ENCODE peak calls at places on chromosome 9, in four cellular contexts. One of them, this sample, is unnamed. For H3K27me3, the result is how much of the 10 kb centered on the place peaks cover.

GRCh38 chr9:80605129-80605528 is 1033.4 kb downstream of the TLE4 start:
- ATAC-seq in heart right ventricle: no peak
- ATAC-seq in aorta: no peak
- ATAC-seq in HepG2: peak
- ATAC-seq in this sample: no peak

GRCh38 chr9:20030671-20031070 is 241.8 kb upstream of the SLC24A2 start:
- ATAC-seq in HepG2: no peak
- ATAC-seq in aorta: no peak
- ATAC-seq in heart right ventricle: no peak
- ATAC-seq in this sample: no peak

GRCh38 chr9:110555971-110556370 is 23.6 kb downstream of the SVEP1 start:
- ATAC-seq in heart right ventricle: peak
- ATAC-seq in aorta: peak
- ATAC-seq in HepG2: no peak
- ATAC-seq in this sample: peak

GRCh38 chr9:134933076-134933659 is 15.5 kb upstream of the FCN1 start:
- ATAC-seq in heart right ventricle: no peak
- ATAC-seq in aorta: no peak
- ATAC-seq in HepG2: no peak
- ATAC-seq in this sample: no peak

GRCh38 chr9:113289091-113289490 is 13.6 kb downstream of the PRPF4 start:
- ATAC-seq in aorta: no peak
- ATAC-seq in HepG2: no peak
- ATAC-seq in heart right ventricle: no peak
- ATAC-seq in this sample: no peak

GRCh38 chr9:93467062-93467416 is 13.7 kb upstream of the FAM120AOS start:
- ATAC-seq in HepG2: peak
- ATAC-seq in heart right ventricle: no peak
- ATAC-seq in aorta: no peak
- ATAC-seq in this sample: no peak

GRCh38 chr9:89154651-89155336 is 23.8 kb downstream of the SHC3 start:
- ATAC-seq in aorta: no peak
- ATAC-seq in heart right ventricle: no peak
- ATAC-seq in HepG2: no peak
- ATAC-seq in this sample: no peak

GRCh38 chr9:16729656-16730055 is 140.8 kb downstream of the BNC2 start:
- ATAC-seq in heart right ventricle: no peak
- ATAC-seq in aorta: no peak
- ATAC-seq in HepG2: no peak
- ATAC-seq in this sample: no peak

GRCh38 chr9:104740596-104740995 is 6.9 kb upstream of the NIPSNAP3A start:
- ATAC-seq in aorta: no peak
- ATAC-seq in heart right ventricle: no peak
- ATAC-seq in HepG2: no peak
- ATAC-seq in this sample: no peak

GRCh38 chr9:92350129-92350739 is 24.5 kb downstream of the CENPP start:
- ATAC-seq in aorta: peak
- ATAC-seq in heart right ventricle: peak
- ATAC-seq in HepG2: no peak
- ATAC-seq in this sample: peak

GRCh38 chr9:109379513-109379912 is 58.7 kb upstream of the EPB41L4B start:
- ATAC-seq in HepG2: no peak
- ATAC-seq in heart right ventricle: no peak
- ATAC-seq in aorta: no peak
- ATAC-seq in this sample: no peak

GRCh38 chr9:72954431-72955420 is 1.9 kb upstream of the ALDH1A1 start:
- ATAC-seq in heart right ventricle: peak
- ATAC-seq in HepG2: no peak
- ATAC-seq in aorta: peak
- ATAC-seq in this sample: peak

GRCh38 chr9:103203172-103203571 is 208.0 kb downstream of the CYLC2 start:
- ATAC-seq in HepG2: no peak
- ATAC-seq in heart right ventricle: no peak
- ATAC-seq in aorta: no peak
- ATAC-seq in this sample: no peak

GRCh38 chr9:96203867-96204412 is 98.0 kb downstream of the HSD17B3 start:
- ATAC-seq in heart right ventricle: no peak
- ATAC-seq in aorta: no peak
- ATAC-seq in HepG2: no peak
- ATAC-seq in this sample: peak

GRCh38 chr9:115030006-115030405 is 88.0 kb downstream of the TNC start:
- ATAC-seq in aorta: no peak
- ATAC-seq in heart right ventricle: no peak
- ATAC-seq in HepG2: no peak
- ATAC-seq in this sample: no peak

GRCh38 chr9:92576175-92576574 is 40.4 kb upstream of the ECM2 start:
- ATAC-seq in HepG2: no peak
- ATAC-seq in heart right ventricle: no peak
- ATAC-seq in aorta: no peak
- ATAC-seq in this sample: no peak

GRCh38 chr9:91547076-91547475 is 123.4 kb upstream of the NFIL3 start:
- ATAC-seq in HepG2: no peak
- ATAC-seq in heart right ventricle: no peak
- ATAC-seq in aorta: no peak
- ATAC-seq in this sample: no peak

GRCh38 chr9:128072144-128073021 is 4.4 kb downstream of the SLC25A25 start:
- ATAC-seq in aorta: peak
- ATAC-seq in HepG2: no peak
- ATAC-seq in heart right ventricle: no peak
- ATAC-seq in this sample: no peak

GRCh38 chr9:131677445-131678180 is 62.3 kb downstream of the RAPGEF1 start:
- ATAC-seq in aorta: peak
- ATAC-seq in heart right ventricle: peak
- ATAC-seq in HepG2: peak
- ATAC-seq in this sample: no peak

GRCh38 chr9:91004484-91004883 is 202.9 kb downstream of the SYK start:
- ATAC-seq in aorta: no peak
- ATAC-seq in HepG2: no peak
- ATAC-seq in heart right ventricle: no peak
- ATAC-seq in this sample: no peak

GRCh38 chr9:81621785-81622243 is 67.5 kb downstream of the TLE1 start:
- ATAC-seq in aorta: peak
- ATAC-seq in heart right ventricle: no peak
- ATAC-seq in HepG2: no peak
- ATAC-seq in this sample: no peak

GRCh38 chr9:131826966-131827525 is 87.2 kb upstream of the RAPGEF1 start:
- ATAC-seq in HepG2: no peak
- ATAC-seq in aorta: no peak
- ATAC-seq in heart right ventricle: no peak
- ATAC-seq in this sample: no peak

GRCh38 chr9:136482793-136483588 is at the start of gene SEC16A:
- ATAC-seq in heart right ventricle: peak
- ATAC-seq in HepG2: peak
- ATAC-seq in aorta: peak
- ATAC-seq in this sample: peak

GRCh38 chr9:99299214-99300102 is 77.4 kb downstream of the SEC61B start:
- ATAC-seq in HepG2: peak
- ATAC-seq in aorta: no peak
- ATAC-seq in heart right ventricle: no peak
- ATAC-seq in this sample: no peak

GRCh38 chr9:29865764-29866313 is 2292.6 kb upstream of the C9orf72 start:
- ATAC-seq in heart right ventricle: no peak
- ATAC-seq in HepG2: no peak
- ATAC-seq in aorta: no peak
- ATAC-seq in this sample: no peak

GRCh38 chr9:75640250-75640649 is 250.2 kb upstream of the PCSK5 start:
- ATAC-seq in HepG2: no peak
- ATAC-seq in heart right ventricle: no peak
- ATAC-seq in aorta: no peak
- ATAC-seq in this sample: no peak

GRCh38 chr9:3285365-3286161 is 240.2 kb downstream of the RFX3 start:
- ATAC-seq in aorta: no peak
- ATAC-seq in heart right ventricle: no peak
- ATAC-seq in HepG2: no peak
- ATAC-seq in this sample: no peak

GRCh38 chr9:121252104-121252851 is 15.7 kb upstream of the GSN start:
- ATAC-seq in HepG2: no peak
- ATAC-seq in heart right ventricle: no peak
- ATAC-seq in aorta: no peak
- ATAC-seq in this sample: no peak

GRCh38 chr9:134189167-134189474 is 24.8 kb upstream of the RNU6ATAC start:
- ATAC-seq in aorta: no peak
- ATAC-seq in HepG2: no peak
- ATAC-seq in heart right ventricle: peak
- ATAC-seq in this sample: peak

GRCh38 chr9:92486371-92486770 is 4.1 kb upstream of the ASPN start:
- ATAC-seq in heart right ventricle: no peak
- ATAC-seq in aorta: no peak
- ATAC-seq in HepG2: no peak
- ATAC-seq in this sample: no peak

GRCh38 chr9:35490910-35491465 is 1.1 kb downstream of the RUSC2 start:
- ATAC-seq in HepG2: no peak
- ATAC-seq in heart right ventricle: no peak
- ATAC-seq in aorta: peak
- ATAC-seq in this sample: no peak
- H3K4me3 ChIP-seq in HepG2: peak
- H3K4me3 ChIP-seq in heart right ventricle: peak
- H3K4me3 ChIP-seq in aorta: peak
- H3K4me3 ChIP-seq in this sample: peak

GRCh38 chr9:122370869-122371467 is at the start of gene PTGS1:
- ATAC-seq in HepG2: no peak
- ATAC-seq in heart right ventricle: no peak
- ATAC-seq in aorta: peak
- ATAC-seq in this sample: peak
- H3K27me3 ChIP-seq in HepG2: under half
- H3K27me3 ChIP-seq in heart right ventricle: under half
- H3K27me3 ChIP-seq in aorta: under half
- H3K27me3 ChIP-seq in this sample: under half

DNA sequence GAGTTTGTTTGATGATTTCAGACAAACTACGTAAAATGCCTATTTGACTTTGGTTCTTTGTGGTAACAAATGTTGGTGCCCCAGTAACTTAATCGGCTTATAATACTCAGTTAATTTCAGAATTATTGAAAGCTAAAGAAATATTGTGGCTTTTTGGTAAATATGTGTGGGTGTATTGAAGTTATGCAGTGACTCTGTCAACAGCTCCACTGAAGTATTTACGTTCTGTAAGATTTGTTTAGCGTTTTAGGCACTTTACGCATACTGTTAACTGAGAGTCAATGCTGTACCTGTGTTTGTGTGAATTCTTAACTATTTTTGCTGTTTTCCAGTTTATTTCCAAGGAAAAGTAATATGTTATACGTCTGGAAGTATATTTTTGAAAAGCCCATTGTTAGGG is 2.2 kb downstream of the RAD23B start:
- ATAC-seq in aorta: no peak
- ATAC-seq in HepG2: no peak
- ATAC-seq in heart right ventricle: no peak
- ATAC-seq in this sample: no peak
- H3K4me3 ChIP-seq in aorta: peak
- H3K4me3 ChIP-seq in HepG2: peak
- H3K4me3 ChIP-seq in heart right ventricle: peak
- H3K4me3 ChIP-seq in this sample: peak

DNA sequence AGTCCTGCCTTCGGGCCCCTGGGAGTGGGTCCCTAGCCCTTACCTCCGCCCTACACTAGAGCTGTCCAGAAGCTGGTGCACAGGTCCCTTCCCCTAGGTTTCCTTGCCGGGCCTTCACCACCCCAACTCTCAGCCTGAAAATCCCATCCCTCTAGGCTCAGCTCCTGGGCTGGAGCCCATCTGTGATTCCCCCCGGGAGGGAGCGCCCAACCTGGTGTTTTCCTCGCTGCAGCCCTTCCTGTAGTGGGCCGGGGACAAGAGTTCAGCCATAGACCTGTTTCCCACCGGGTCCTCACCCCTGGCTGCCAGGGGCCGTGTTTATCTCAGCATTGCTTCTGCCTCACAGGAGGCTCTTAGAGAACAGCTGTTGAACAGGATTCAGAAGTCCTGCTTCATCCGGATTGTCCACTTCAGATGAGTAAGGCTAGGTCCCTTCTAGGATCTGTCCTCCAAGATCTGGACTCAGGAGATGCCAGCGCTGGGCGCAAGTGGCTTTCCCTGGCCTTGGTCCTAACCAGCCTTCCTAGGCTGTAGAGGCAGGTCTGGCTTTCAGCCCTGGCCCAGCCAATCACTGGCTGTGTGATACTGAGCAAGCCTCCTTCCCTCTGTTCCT is 965 bp downstream of the GLIPR2 start:
- ATAC-seq in heart right ventricle: no peak
- ATAC-seq in aorta: peak
- ATAC-seq in HepG2: no peak
- ATAC-seq in this sample: peak
- H3K27me3 ChIP-seq in heart right ventricle: under half
- H3K27me3 ChIP-seq in aorta: under half
- H3K27me3 ChIP-seq in HepG2: under half
- H3K27me3 ChIP-seq in this sample: under half

DNA sequence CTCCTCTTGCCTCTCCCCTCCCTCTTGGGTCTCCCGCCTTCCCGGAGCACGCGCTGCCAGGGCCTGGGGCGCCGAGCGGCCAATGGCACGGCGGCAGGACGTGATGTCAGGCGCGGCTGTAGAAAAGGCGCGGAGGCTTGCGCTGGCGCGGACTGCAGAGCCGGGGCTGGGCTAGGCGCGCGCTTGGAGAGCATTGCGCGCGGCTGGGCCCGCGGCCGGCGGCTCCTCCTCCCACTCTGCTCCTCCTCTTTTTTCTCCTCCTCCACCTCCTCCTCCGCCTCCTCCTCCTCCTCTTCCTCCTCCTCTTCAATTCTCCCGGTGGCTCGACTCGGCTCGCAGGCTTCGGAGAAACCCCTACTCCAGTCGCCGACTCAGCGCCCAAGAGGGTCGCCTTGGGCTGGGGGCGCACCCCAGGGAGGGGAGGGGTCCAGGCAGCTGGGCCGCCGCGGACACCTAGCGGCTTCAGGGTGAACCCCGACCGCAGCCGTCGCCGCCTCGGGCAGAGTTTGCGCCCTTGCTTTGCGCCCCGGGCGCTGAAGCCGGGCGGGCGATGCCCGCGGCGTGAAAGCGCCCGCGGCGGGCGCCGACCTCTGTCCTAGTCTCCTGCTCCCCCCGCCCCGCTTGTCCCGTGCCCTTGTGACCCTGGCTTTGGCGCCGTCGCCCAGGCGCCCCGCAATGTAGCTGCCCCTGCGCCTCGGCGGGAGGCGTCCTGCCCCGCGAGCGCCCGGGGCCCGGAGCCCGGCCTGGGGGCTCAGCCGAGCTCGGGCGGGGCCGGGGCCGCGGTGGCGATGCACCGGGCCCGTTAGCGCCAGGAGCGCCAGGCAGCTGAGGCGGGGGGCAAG is at the start of gene LHX2:
- ATAC-seq in aorta: peak
- ATAC-seq in heart right ventricle: peak
- ATAC-seq in HepG2: peak
- ATAC-seq in this sample: peak
- H3K4me3 ChIP-seq in aorta: no peak
- H3K4me3 ChIP-seq in heart right ventricle: peak
- H3K4me3 ChIP-seq in HepG2: no peak
- H3K4me3 ChIP-seq in this sample: peak